ENCODE peak calls at places on chromosome 20, in four cellular contexts. One of them, this sample, is unnamed.

GRCh38 chr20:11270566-11270965 is 596.8 kb upstream of the JAG1 start:
- DNase-seq in tibial artery: no peak
- DNase-seq in heart left ventricle: no peak
- DNase-seq in mammary epithelial cell: no peak
- DNase-seq in this sample: peak; percentile 20

GRCh38 chr20:35903843-35904242 is 50.5 kb downstream of the SCAND1 start:
- DNase-seq in tibial artery: no peak
- DNase-seq in heart left ventricle: no peak
- DNase-seq in mammary epithelial cell: no peak
- DNase-seq in this sample: no peak

GRCh38 chr20:10550204-10551118 is 115.4 kb downstream of the SLX4IP start:
- DNase-seq in tibial artery: no peak
- DNase-seq in heart left ventricle: no peak
- DNase-seq in mammary epithelial cell: no peak
- DNase-seq in this sample: no peak

GRCh38 chr20:61939691-61940360 is 125.9 kb downstream of the TAF4 start:
- DNase-seq in tibial artery: peak; percentile 5
- DNase-seq in heart left ventricle: no peak
- DNase-seq in mammary epithelial cell: no peak
- DNase-seq in this sample: no peak

GRCh38 chr20:48983423-48984400 is 62.2 kb downstream of the ARFGEF2 start:
- DNase-seq in tibial artery: no peak
- DNase-seq in heart left ventricle: peak; percentile 46
- DNase-seq in mammary epithelial cell: peak; percentile 87
- DNase-seq in this sample: peak; percentile 76

GRCh38 chr20:20495719-20496474 is 128.0 kb downstream of the INSM1 start:
- DNase-seq in tibial artery: no peak
- DNase-seq in heart left ventricle: no peak
- DNase-seq in mammary epithelial cell: no peak
- DNase-seq in this sample: no peak

GRCh38 chr20:45967551-45968080 is 4.4 kb downstream of the ZNF335 start:
- DNase-seq in tibial artery: no peak
- DNase-seq in heart left ventricle: no peak
- DNase-seq in mammary epithelial cell: no peak
- DNase-seq in this sample: no peak

GRCh38 chr20:37886851-37887297 is 16.1 kb upstream of the VSTM2L start:
- DNase-seq in tibial artery: no peak
- DNase-seq in heart left ventricle: peak; percentile 62
- DNase-seq in mammary epithelial cell: no peak
- DNase-seq in this sample: no peak

GRCh38 chr20:48049631-48050030 is 264.4 kb upstream of the SULF2 start:
- DNase-seq in tibial artery: no peak
- DNase-seq in heart left ventricle: no peak
- DNase-seq in mammary epithelial cell: no peak
- DNase-seq in this sample: no peak

GRCh38 chr20:58142843-58143185 is 85.6 kb downstream of the ANKRD60 start:
- DNase-seq in tibial artery: no peak
- DNase-seq in heart left ventricle: no peak
- DNase-seq in mammary epithelial cell: no peak
- DNase-seq in this sample: no peak

GRCh38 chr20:9024996-9025395 is 43.9 kb upstream of the PLCB4 start:
- DNase-seq in tibial artery: no peak
- DNase-seq in heart left ventricle: no peak
- DNase-seq in mammary epithelial cell: no peak
- DNase-seq in this sample: no peak

GRCh38 chr20:50027611-50028105 is 44.9 kb downstream of the SNAI1 start:
- DNase-seq in tibial artery: peak; percentile 75
- DNase-seq in heart left ventricle: peak; percentile 72
- DNase-seq in mammary epithelial cell: peak; percentile 44
- DNase-seq in this sample: peak; percentile 94

GRCh38 chr20:62693523-62693922 is 15.1 kb upstream of the NTSR1 start:
- DNase-seq in tibial artery: no peak
- DNase-seq in heart left ventricle: no peak
- DNase-seq in mammary epithelial cell: no peak
- DNase-seq in this sample: no peak

GRCh38 chr20:10784337-10785183 is 110.8 kb upstream of the JAG1 start:
- DNase-seq in tibial artery: no peak
- DNase-seq in heart left ventricle: no peak
- DNase-seq in mammary epithelial cell: no peak
- DNase-seq in this sample: no peak

GRCh38 chr20:45515147-45515913 is at the start of gene SPINT3:
- DNase-seq in tibial artery: no peak
- DNase-seq in heart left ventricle: no peak
- DNase-seq in mammary epithelial cell: no peak
- DNase-seq in this sample: no peak

GRCh38 chr20:36543187-36544133 is 2.1 kb downstream of the MYL9 start:
- DNase-seq in tibial artery: peak; percentile 95
- DNase-seq in heart left ventricle: peak; percentile 88
- DNase-seq in mammary epithelial cell: no peak
- DNase-seq in this sample: no peak

GRCh38 chr20:37404461-37404881 is 58.5 kb downstream of the SRC start:
- DNase-seq in tibial artery: no peak
- DNase-seq in heart left ventricle: no peak
- DNase-seq in mammary epithelial cell: no peak
- DNase-seq in this sample: no peak

GRCh38 chr20:4341804-4342560 is 326.6 kb upstream of the RNF24 start:
- DNase-seq in tibial artery: no peak
- DNase-seq in heart left ventricle: no peak
- DNase-seq in mammary epithelial cell: peak; percentile 83
- DNase-seq in this sample: peak; percentile 25

GRCh38 chr20:7333846-7334245 is 566.4 kb downstream of the BMP2 start:
- DNase-seq in tibial artery: no peak
- DNase-seq in heart left ventricle: no peak
- DNase-seq in mammary epithelial cell: peak; percentile 73
- DNase-seq in this sample: no peak

GRCh38 chr20:43508106-43508505 is 609 bp downstream of the L3MBTL1 start:
- DNase-seq in tibial artery: no peak
- DNase-seq in heart left ventricle: no peak
- DNase-seq in mammary epithelial cell: no peak
- DNase-seq in this sample: no peak

GRCh38 chr20:62427172-62428007 is at the start of gene RBBP8NL:
- DNase-seq in tibial artery: no peak
- DNase-seq in heart left ventricle: no peak
- DNase-seq in mammary epithelial cell: peak; percentile 92
- DNase-seq in this sample: no peak

GRCh38 chr20:13638162-13638495 is 603 bp downstream of the TASP1 start:
- DNase-seq in tibial artery: no peak
- DNase-seq in heart left ventricle: no peak
- DNase-seq in mammary epithelial cell: peak; percentile 41
- DNase-seq in this sample: no peak

GRCh38 chr20:20002101-20002998 is 14.8 kb upstream of the NAA20 start:
- DNase-seq in tibial artery: no peak
- DNase-seq in heart left ventricle: no peak
- DNase-seq in mammary epithelial cell: no peak
- DNase-seq in this sample: peak; percentile 51

GRCh38 chr20:62741191-62741676 is 32.6 kb downstream of the NTSR1 start:
- DNase-seq in tibial artery: no peak
- DNase-seq in heart left ventricle: no peak
- DNase-seq in mammary epithelial cell: no peak
- DNase-seq in this sample: peak; percentile 26

GRCh38 chr20:6007529-6008103 is 46.2 kb downstream of the LRRN4 start:
- DNase-seq in tibial artery: no peak
- DNase-seq in heart left ventricle: no peak
- DNase-seq in mammary epithelial cell: no peak
- DNase-seq in this sample: no peak

GRCh38 chr20:10622657-10623418 is 51.0 kb downstream of the JAG1 start:
- DNase-seq in tibial artery: peak; percentile 73
- DNase-seq in heart left ventricle: peak; percentile 54
- DNase-seq in mammary epithelial cell: peak; percentile 40
- DNase-seq in this sample: no peak

GRCh38 chr20:63540417-63541186 is 3.4 kb upstream of the PTK6 start:
- DNase-seq in tibial artery: no peak
- DNase-seq in heart left ventricle: no peak
- DNase-seq in mammary epithelial cell: no peak
- DNase-seq in this sample: no peak

GRCh38 chr20:10177326-10177725 is 41.3 kb upstream of the SNAP25 start:
- DNase-seq in tibial artery: no peak
- DNase-seq in heart left ventricle: no peak
- DNase-seq in mammary epithelial cell: no peak
- DNase-seq in this sample: no peak

GRCh38 chr20:58555078-58555765 is 40.0 kb upstream of the APCDD1L start:
- DNase-seq in tibial artery: no peak
- DNase-seq in heart left ventricle: no peak
- DNase-seq in mammary epithelial cell: peak; percentile 77
- DNase-seq in this sample: no peak

GRCh38 chr20:35595901-35596300 is 19.7 kb upstream of the SPAG4 start:
- DNase-seq in tibial artery: no peak
- DNase-seq in heart left ventricle: no peak
- DNase-seq in mammary epithelial cell: no peak
- DNase-seq in this sample: no peak

GRCh38 chr20:17896771-17897369 is 71.7 kb downstream of the SNX5 start:
- DNase-seq in tibial artery: no peak
- DNase-seq in heart left ventricle: no peak
- DNase-seq in mammary epithelial cell: no peak
- DNase-seq in this sample: no peak

GRCh38 chr20:49850463-49851233 is 38.0 kb downstream of the SLC9A8 start:
- DNase-seq in tibial artery: no peak
- DNase-seq in heart left ventricle: no peak
- DNase-seq in mammary epithelial cell: peak; percentile 16
- DNase-seq in this sample: no peak

GRCh38 chr20:6956056-6956455 is 188.6 kb downstream of the BMP2 start:
- DNase-seq in tibial artery: no peak
- DNase-seq in heart left ventricle: no peak
- DNase-seq in mammary epithelial cell: peak; percentile 27
- DNase-seq in this sample: no peak

GRCh38 chr20:32858189-32858588 is 534 bp upstream of the EFCAB8 start:
- DNase-seq in tibial artery: no peak
- DNase-seq in heart left ventricle: no peak
- DNase-seq in mammary epithelial cell: peak; percentile 51
- DNase-seq in this sample: no peak

GRCh38 chr20:58457083-58457680 is 58.0 kb downstream of the APCDD1L start:
- DNase-seq in tibial artery: no peak
- DNase-seq in heart left ventricle: no peak
- DNase-seq in mammary epithelial cell: no peak
- DNase-seq in this sample: no peak

DNA sequence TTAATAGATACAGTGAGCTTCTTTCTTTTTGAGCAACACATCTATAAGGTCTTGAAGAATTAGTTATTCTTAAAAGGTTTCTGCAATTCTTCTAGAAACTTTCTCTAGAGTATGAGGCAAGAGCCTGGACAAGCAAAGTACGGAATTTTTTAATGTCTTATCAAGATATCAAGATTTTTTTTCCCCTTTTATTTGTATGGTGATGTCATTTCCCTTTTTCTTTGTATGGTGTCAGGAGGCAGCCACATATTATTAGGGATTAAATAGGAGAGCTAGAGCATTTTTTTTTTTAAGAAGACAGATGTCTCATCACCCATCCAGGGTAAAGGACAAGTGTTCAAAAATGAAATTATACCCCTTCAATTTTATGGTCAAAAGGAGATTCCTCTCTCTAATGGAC is 518.5 kb downstream of the DHX35 start:
- DNase-seq in tibial artery: no peak
- DNase-seq in heart left ventricle: no peak
- DNase-seq in mammary epithelial cell: no peak
- DNase-seq in this sample: no peak
- H3K9me3 ChIP-seq in tibial artery: no peaks in the 10 kb centered on the region
- H3K9me3 ChIP-seq in heart left ventricle: no peaks in the 10 kb centered on the region
- H3K9me3 ChIP-seq in mammary epithelial cell: no peaks in the 10 kb centered on the region
- H3K9me3 ChIP-seq in this sample: no peaks in the 10 kb centered on the region

DNA sequence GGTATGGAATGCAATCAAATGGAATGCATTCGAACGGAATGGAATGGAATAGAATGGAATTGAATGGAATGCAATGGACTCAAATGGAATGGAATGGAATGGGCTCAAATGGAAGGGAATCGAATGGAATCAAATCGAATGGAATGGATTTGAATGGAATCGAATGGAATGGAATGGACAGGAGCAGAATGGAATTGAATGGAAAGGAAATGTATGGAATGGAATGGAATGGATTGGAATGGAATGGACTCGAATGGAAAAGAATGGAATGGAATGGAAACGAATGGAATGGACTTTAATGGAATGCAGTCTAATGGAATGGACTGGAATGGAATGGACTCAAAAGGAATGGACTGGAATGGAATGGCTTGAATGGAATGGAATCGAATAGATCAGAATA is 18.3 kb upstream of the DEFB115 start:
- DNase-seq in tibial artery: no peak
- DNase-seq in heart left ventricle: no peak
- DNase-seq in mammary epithelial cell: no peak
- DNase-seq in this sample: no peak
- H3K9me3 ChIP-seq in tibial artery: peaks cover 8% of the 10 kb centered on the region
- H3K9me3 ChIP-seq in heart left ventricle: peaks cover 98% of the 10 kb centered on the region
- H3K9me3 ChIP-seq in mammary epithelial cell: peaks cover 87% of the 10 kb centered on the region
- H3K9me3 ChIP-seq in this sample: peaks cover 37% of the 10 kb centered on the region

GRCh38 chr20:41552295-41553068 is 65.7 kb downstream of the CHD6 start:
- DNase-seq in tibial artery: no peak
- DNase-seq in heart left ventricle: no peak
- DNase-seq in mammary epithelial cell: no peak
- DNase-seq in this sample: no peak
- H3K9me3 ChIP-seq in tibial artery: no peaks in the 10 kb centered on the region
- H3K9me3 ChIP-seq in heart left ventricle: no peaks in the 10 kb centered on the region
- H3K9me3 ChIP-seq in mammary epithelial cell: no peaks in the 10 kb centered on the region
- H3K9me3 ChIP-seq in this sample: no peaks in the 10 kb centered on the region

GRCh38 chr20:59684685-59685212 is 80.4 kb downstream of the PHACTR3 start:
- DNase-seq in tibial artery: no peak
- DNase-seq in heart left ventricle: no peak
- DNase-seq in mammary epithelial cell: no peak
- DNase-seq in this sample: no peak

GRCh38 chr20:59680148-59680650 is 75.9 kb downstream of the PHACTR3 start:
- DNase-seq in tibial artery: no peak
- DNase-seq in heart left ventricle: no peak
- DNase-seq in mammary epithelial cell: no peak
- DNase-seq in this sample: no peak

GRCh38 chr20:59680852-59681251 is 76.5 kb downstream of the PHACTR3 start:
- DNase-seq in tibial artery: no peak
- DNase-seq in heart left ventricle: no peak
- DNase-seq in mammary epithelial cell: no peak
- DNase-seq in this sample: no peak

GRCh38 chr20:59682603-59683002 is 78.3 kb downstream of the PHACTR3 start:
- DNase-seq in tibial artery: no peak
- DNase-seq in heart left ventricle: no peak
- DNase-seq in mammary epithelial cell: no peak
- DNase-seq in this sample: no peak

GRCh38 chr20:59683181-59683580 is 78.8 kb downstream of the PHACTR3 start:
- DNase-seq in tibial artery: no peak
- DNase-seq in heart left ventricle: no peak
- DNase-seq in mammary epithelial cell: no peak
- DNase-seq in this sample: no peak
- H3K9me3 ChIP-seq in tibial artery: no peaks in the 10 kb centered on the region
- H3K9me3 ChIP-seq in heart left ventricle: no peaks in the 10 kb centered on the region
- H3K9me3 ChIP-seq in mammary epithelial cell: no peaks in the 10 kb centered on the region
- H3K9me3 ChIP-seq in this sample: no peaks in the 10 kb centered on the region

GRCh38 chr20:1995531-1996310 is 1.9 kb upstream of the PDYN start:
- DNase-seq in tibial artery: no peak
- DNase-seq in heart left ventricle: no peak
- DNase-seq in mammary epithelial cell: no peak
- DNase-seq in this sample: no peak
- H3K9me3 ChIP-seq in tibial artery: no peaks in the 10 kb centered on the region
- H3K9me3 ChIP-seq in heart left ventricle: no peaks in the 10 kb centered on the region
- H3K9me3 ChIP-seq in mammary epithelial cell: no peaks in the 10 kb centered on the region
- H3K9me3 ChIP-seq in this sample: no peaks in the 10 kb centered on the region